ENCODE peak calls at places on chromosomes 2 and 18, in five cellular contexts. X is activated T-cell treated with anti-CD3 and anti-CD28 coated beads for 4 hours; U is heart left ventricle; T is GM20000; L is stimulated activated CD8-positive, alpha-beta memory T cell treated with anti-CD3 and anti-CD28 coated beads, Interleukin-15, amount 100 ng/mL, for 1 hour. Q is an unnamed sample.

GRCh38 chr2:168203762-168204693 is 43.4 kb downstream of the STK39 start:
- DNase-seq in X (no peak), U (no peak), T (no peak), L (no peak), Q (no peak)

GRCh38 chr2:108884629-108885028 is 98.1 kb downstream of the CCDC138 start:
- DNase-seq in X (no peak), U (no peak), T (no peak), L (no peak), Q (no peak)

GRCh38 chr2:108189316-108189715 is 50.5 kb upstream of the SULT1C3 start:
- DNase-seq in X (no peak), U (no peak), T (no peak), L (no peak), Q (no peak)

GRCh38 chr2:37566517-37566961 is 104.9 kb downstream of the CDC42EP3 start:
- DNase-seq in X (no peak), U (no peak), T (no peak), L (no peak), Q (no peak)

GRCh38 chr18:11005528-11005927 is 143.8 kb downstream of the PIEZO2 start:
- DNase-seq in X (no peak), U (no peak), T (no peak), L (no peak), Q (no peak)

GRCh38 chr2:217248312-217248935 is 388.6 kb upstream of the TNP1 start:
- DNase-seq in X (no peak), U (peak), T (peak), L (no peak), Q (peak)

GRCh38 chr2:19140463-19141208 is 217.8 kb downstream of the OSR1 start:
- DNase-seq in X (no peak), U (no peak), T (no peak), L (no peak), Q (no peak)

GRCh38 chr2:82258151-82258550 is 1953.6 kb upstream of the LRRTM1 start:
- DNase-seq in X (no peak), U (no peak), T (no peak), L (no peak), Q (no peak)

GRCh38 chr18:74387362-74387761 is 69.7 kb downstream of the DIPK1C start:
- DNase-seq in X (no peak), U (no peak), T (no peak), L (no peak), Q (no peak)

GRCh38 chr2:43217228-43218220 is 8.9 kb downstream of the ZFP36L2 start:
- DNase-seq in X (no peak), U (no peak), T (no peak), L (no peak), Q (peak)

GRCh38 chr18:13424377-13424776 is 205.8 kb downstream of the LDLRAD4 start:
- DNase-seq in X (no peak), U (no peak), T (no peak), L (no peak), Q (no peak)

GRCh38 chr2:24779121-24779520 is 14.1 kb downstream of the PTRHD1 start:
- DNase-seq in X (no peak), U (no peak), T (no peak), L (no peak), Q (no peak)

GRCh38 chr2:24082787-24083566 is 1.7 kb downstream of the TP53I3 start:
- DNase-seq in X (no peak), U (no peak), T (no peak), L (no peak), Q (no peak)

GRCh38 chr18:59270689-59271257 is 2.5 kb downstream of the RAX start:
- DNase-seq in X (no peak), U (no peak), T (peak), L (no peak), Q (no peak)